ENCODE peak calls at places on chromosomes 16 and 17, in eight cellular contexts. One of them, this sample, is unnamed.

GRCh38 chr16:84874004-84874435 is 54.2 kb downstream of the CRISPLD2 start:
- DNase-seq in PC-9: no peak
- DNase-seq in neural progenitor cell: no peak
- DNase-seq in OCI-LY7: peak; percentile 55
- DNase-seq in IMR-90: no peak
- DNase-seq in SK-N-SH: peak; percentile 57
- DNase-seq in GM23338: no peak
- DNase-seq in mammary epithelial cell: no peak
- DNase-seq in this sample: no peak

GRCh38 chr17:55549140-55549539 is 37.9 kb upstream of the SMIM36 start:
- DNase-seq in PC-9: no peak
- DNase-seq in neural progenitor cell: peak; percentile 56
- DNase-seq in OCI-LY7: peak; percentile 33
- DNase-seq in IMR-90: no peak
- DNase-seq in SK-N-SH: no peak
- DNase-seq in GM23338: peak; percentile 69
- DNase-seq in mammary epithelial cell: no peak
- DNase-seq in this sample: no peak

GRCh38 chr16:48963901-48964615 is 317.6 kb downstream of the CBLN1 start:
- DNase-seq in PC-9: no peak
- DNase-seq in neural progenitor cell: no peak
- DNase-seq in OCI-LY7: no peak
- DNase-seq in IMR-90: peak; percentile 93
- DNase-seq in SK-N-SH: no peak
- DNase-seq in GM23338: no peak
- DNase-seq in mammary epithelial cell: peak; percentile 89
- DNase-seq in this sample: peak; percentile 73

GRCh38 chr17:62898239-62898864 is 67.7 kb upstream of the TANC2 start:
- DNase-seq in PC-9: no peak
- DNase-seq in neural progenitor cell: no peak
- DNase-seq in OCI-LY7: no peak
- DNase-seq in IMR-90: no peak
- DNase-seq in SK-N-SH: peak; percentile 67
- DNase-seq in GM23338: no peak
- DNase-seq in mammary epithelial cell: no peak
- DNase-seq in this sample: peak; percentile 35

GRCh38 chr16:60553316-60553801 is 1482.9 kb downstream of the CDH8 start:
- DNase-seq in PC-9: no peak
- DNase-seq in neural progenitor cell: peak; percentile 77
- DNase-seq in OCI-LY7: no peak
- DNase-seq in IMR-90: no peak
- DNase-seq in SK-N-SH: no peak
- DNase-seq in GM23338: peak; percentile 31
- DNase-seq in mammary epithelial cell: no peak
- DNase-seq in this sample: no peak

GRCh38 chr17:488993-489757 is 136.6 kb upstream of the RPH3AL start:
- DNase-seq in PC-9: peak; percentile 5
- DNase-seq in neural progenitor cell: peak; percentile 37
- DNase-seq in OCI-LY7: peak; percentile 41
- DNase-seq in IMR-90: peak; percentile 20
- DNase-seq in SK-N-SH: peak; percentile 67
- DNase-seq in GM23338: peak; percentile 54
- DNase-seq in mammary epithelial cell: peak; percentile 26
- DNase-seq in this sample: no peak

GRCh38 chr17:72913315-72913714 is 179.2 kb downstream of the SLC39A11 start:
- DNase-seq in PC-9: no peak
- DNase-seq in neural progenitor cell: no peak
- DNase-seq in OCI-LY7: no peak
- DNase-seq in IMR-90: no peak
- DNase-seq in SK-N-SH: no peak
- DNase-seq in GM23338: no peak
- DNase-seq in mammary epithelial cell: no peak
- DNase-seq in this sample: no peak

GRCh38 chr17:75619506-75620431 is 13.5 kb upstream of the SMIM5 start:
- DNase-seq in PC-9: no peak
- DNase-seq in neural progenitor cell: peak; percentile 80
- DNase-seq in OCI-LY7: peak; percentile 33
- DNase-seq in IMR-90: peak; percentile 23
- DNase-seq in SK-N-SH: peak; percentile 89
- DNase-seq in GM23338: peak; percentile 92
- DNase-seq in mammary epithelial cell: no peak
- DNase-seq in this sample: no peak

GRCh38 chr17:10600551-10600950 is 51.1 kb upstream of the MYH2 start:
- DNase-seq in PC-9: no peak
- DNase-seq in neural progenitor cell: no peak
- DNase-seq in OCI-LY7: no peak
- DNase-seq in IMR-90: peak; percentile 45
- DNase-seq in SK-N-SH: no peak
- DNase-seq in GM23338: no peak
- DNase-seq in mammary epithelial cell: no peak
- DNase-seq in this sample: no peak

GRCh38 chr17:60586288-60586974 is 13.6 kb upstream of the PPM1D start:
- DNase-seq in PC-9: no peak
- DNase-seq in neural progenitor cell: peak; percentile 54
- DNase-seq in OCI-LY7: peak; percentile 10
- DNase-seq in IMR-90: peak; percentile 13
- DNase-seq in SK-N-SH: no peak
- DNase-seq in GM23338: peak; percentile 68
- DNase-seq in mammary epithelial cell: no peak
- DNase-seq in this sample: peak; percentile 40

GRCh38 chr16:20866792-20867191 is 33.4 kb downstream of the DCUN1D3 start:
- DNase-seq in PC-9: no peak
- DNase-seq in neural progenitor cell: no peak
- DNase-seq in OCI-LY7: no peak
- DNase-seq in IMR-90: no peak
- DNase-seq in SK-N-SH: no peak
- DNase-seq in GM23338: no peak
- DNase-seq in mammary epithelial cell: no peak
- DNase-seq in this sample: no peak

GRCh38 chr16:4316732-4317461 is 1.0 kb downstream of the GLIS2 start:
- DNase-seq in PC-9: peak; percentile 98
- DNase-seq in neural progenitor cell: no peak
- DNase-seq in OCI-LY7: no peak
- DNase-seq in IMR-90: no peak
- DNase-seq in SK-N-SH: peak; percentile 74
- DNase-seq in GM23338: no peak
- DNase-seq in mammary epithelial cell: peak; percentile 51
- DNase-seq in this sample: peak; percentile 56

GRCh38 chr17:77736207-77736600 is 222.3 kb upstream of the TNRC6C start:
- DNase-seq in PC-9: no peak
- DNase-seq in neural progenitor cell: peak; percentile 38
- DNase-seq in OCI-LY7: no peak
- DNase-seq in IMR-90: no peak
- DNase-seq in SK-N-SH: no peak
- DNase-seq in GM23338: peak; percentile 29
- DNase-seq in mammary epithelial cell: no peak
- DNase-seq in this sample: no peak

GRCh38 chr17:49194297-49194607 is 16.1 kb downstream of the GNGT2 start:
- DNase-seq in PC-9: no peak
- DNase-seq in neural progenitor cell: no peak
- DNase-seq in OCI-LY7: no peak
- DNase-seq in IMR-90: no peak
- DNase-seq in SK-N-SH: no peak
- DNase-seq in GM23338: no peak
- DNase-seq in mammary epithelial cell: no peak
- DNase-seq in this sample: no peak

GRCh38 chr16:79316004-79316458 is 284.5 kb downstream of the MAF start:
- DNase-seq in PC-9: no peak
- DNase-seq in neural progenitor cell: no peak
- DNase-seq in OCI-LY7: no peak
- DNase-seq in IMR-90: no peak
- DNase-seq in SK-N-SH: no peak
- DNase-seq in GM23338: no peak
- DNase-seq in mammary epithelial cell: no peak
- DNase-seq in this sample: no peak

GRCh38 chr16:73215482-73216377 is 167.8 kb upstream of the ZFHX3 start:
- DNase-seq in PC-9: no peak
- DNase-seq in neural progenitor cell: no peak
- DNase-seq in OCI-LY7: no peak
- DNase-seq in IMR-90: peak; percentile 83
- DNase-seq in SK-N-SH: no peak
- DNase-seq in GM23338: no peak
- DNase-seq in mammary epithelial cell: no peak
- DNase-seq in this sample: no peak

GRCh38 chr16:10039220-10040096 is 142.8 kb downstream of the GRIN2A start:
- DNase-seq in PC-9: no peak
- DNase-seq in neural progenitor cell: peak; percentile 78
- DNase-seq in OCI-LY7: no peak
- DNase-seq in IMR-90: no peak
- DNase-seq in SK-N-SH: peak; percentile 77
- DNase-seq in GM23338: peak; percentile 75
- DNase-seq in mammary epithelial cell: no peak
- DNase-seq in this sample: peak; percentile 35

GRCh38 chr17:46928472-46929261 is 5.7 kb downstream of the GOSR2 start:
- DNase-seq in PC-9: no peak
- DNase-seq in neural progenitor cell: no peak
- DNase-seq in OCI-LY7: no peak
- DNase-seq in IMR-90: no peak
- DNase-seq in SK-N-SH: no peak
- DNase-seq in GM23338: no peak
- DNase-seq in mammary epithelial cell: no peak
- DNase-seq in this sample: no peak

DNA sequence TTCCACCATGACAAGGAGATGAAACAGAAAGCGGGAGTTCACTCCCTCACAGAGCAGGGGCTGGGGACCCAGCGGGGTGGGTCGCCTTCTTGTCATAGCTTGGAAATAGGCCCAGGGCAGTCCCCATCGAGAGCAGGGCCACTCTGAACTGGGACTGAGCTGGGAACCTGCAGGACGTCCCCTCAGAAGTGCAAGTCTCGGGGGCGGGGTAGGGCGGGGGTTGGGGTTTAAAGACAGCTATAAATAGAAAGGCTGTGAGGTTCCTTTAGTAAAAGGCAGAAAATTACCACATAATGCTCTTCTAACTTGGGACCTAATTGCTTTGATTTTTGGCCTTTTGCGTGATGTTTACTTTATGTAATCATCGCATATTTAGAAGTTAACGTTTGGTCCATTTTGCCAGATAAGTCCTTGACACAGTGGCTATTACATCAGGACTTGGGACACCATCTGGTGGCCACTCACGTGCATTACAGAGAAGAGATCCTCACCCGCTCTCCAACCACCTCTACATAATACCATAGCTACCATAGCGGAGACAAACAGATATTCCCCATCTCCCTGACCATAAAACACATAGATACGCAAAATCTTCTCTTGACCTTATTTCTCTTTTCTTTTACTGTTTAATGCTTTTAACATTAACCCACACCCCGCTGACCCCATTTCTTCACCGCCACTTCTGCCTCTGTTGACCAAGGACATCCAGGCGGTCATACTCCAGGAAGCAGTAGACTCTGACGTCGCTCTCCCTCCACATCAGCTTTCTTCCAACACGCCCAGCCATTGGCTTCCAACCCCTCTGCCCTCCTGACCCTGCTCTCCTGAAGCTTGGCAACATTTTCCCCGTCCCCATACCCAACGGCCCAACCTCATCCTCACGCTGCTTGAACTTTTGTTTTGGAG is 27.5 kb upstream of the PIK3R6 start:
- DNase-seq in PC-9: peak; percentile 44
- DNase-seq in neural progenitor cell: peak; percentile 75
- DNase-seq in OCI-LY7: peak; percentile 68
- DNase-seq in IMR-90: peak; percentile 59
- DNase-seq in SK-N-SH: peak; percentile 73
- DNase-seq in GM23338: peak; percentile 79
- DNase-seq in mammary epithelial cell: peak; percentile 55
- DNase-seq in this sample: peak; percentile 85
- H3K4me3 ChIP-seq in PC-9: no peak overlapping the region
- H3K4me3 ChIP-seq in neural progenitor cell: peak overlapping the region; percentile 19
- H3K4me3 ChIP-seq in OCI-LY7: no peak overlapping the region
- H3K4me3 ChIP-seq in IMR-90: no peak overlapping the region
- H3K4me3 ChIP-seq in SK-N-SH: peak overlapping the region; percentile 17
- H3K4me3 ChIP-seq in GM23338: peak overlapping the region; percentile 57
- H3K4me3 ChIP-seq in mammary epithelial cell: no peak overlapping the region
- H3K4me3 ChIP-seq in this sample: no peak overlapping the region

DNA sequence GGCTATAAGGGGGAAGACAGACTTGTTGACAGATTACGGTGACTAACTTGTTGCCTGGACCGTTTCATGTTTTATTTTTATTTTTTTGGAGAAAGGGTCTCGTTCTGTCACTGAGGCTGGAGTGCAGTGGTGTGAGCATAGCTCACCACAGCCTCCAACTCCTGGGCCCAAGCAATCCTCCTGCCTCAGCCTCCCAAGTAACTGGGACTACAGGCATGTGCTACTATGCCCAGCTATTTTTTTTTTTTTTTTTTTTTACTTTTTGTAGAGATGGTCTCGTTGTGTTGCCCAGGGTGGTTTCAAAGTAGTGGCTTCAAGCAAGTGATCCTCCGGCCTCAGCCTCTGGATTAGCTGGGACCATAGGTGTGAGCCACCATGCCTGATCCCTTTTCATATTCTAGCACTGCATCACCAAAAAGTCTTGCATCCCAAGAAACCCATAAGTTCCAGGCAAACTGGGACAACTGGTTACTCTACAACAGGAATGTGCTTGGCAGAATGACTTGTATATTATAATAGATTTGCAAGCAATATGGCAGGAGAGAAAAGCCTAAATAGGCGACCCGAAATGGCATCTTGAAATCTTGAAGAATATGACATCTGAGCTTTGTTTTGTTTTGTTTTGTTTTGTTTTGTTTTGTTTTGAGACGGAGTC is 2.2 kb upstream of the WDR59 start:
- DNase-seq in PC-9: no peak
- DNase-seq in neural progenitor cell: no peak
- DNase-seq in OCI-LY7: no peak
- DNase-seq in IMR-90: no peak
- DNase-seq in SK-N-SH: no peak
- DNase-seq in GM23338: no peak
- DNase-seq in mammary epithelial cell: no peak
- DNase-seq in this sample: no peak
- H3K4me1 ChIP-seq in PC-9: peaks cover 8% of the 10 kb centered on the region
- H3K4me1 ChIP-seq in neural progenitor cell: peaks cover 7% of the 10 kb centered on the region
- H3K4me1 ChIP-seq in OCI-LY7: no peaks in the 10 kb centered on the region
- H3K4me1 ChIP-seq in IMR-90: peaks cover 1% of the 10 kb centered on the region
- H3K4me1 ChIP-seq in SK-N-SH: no peaks in the 10 kb centered on the region
- H3K4me1 ChIP-seq in GM23338: peaks cover 8% of the 10 kb centered on the region
- H3K4me1 ChIP-seq in mammary epithelial cell: no peaks in the 10 kb centered on the region
- H3K4me1 ChIP-seq in this sample: no peaks in the 10 kb centered on the region

DNA sequence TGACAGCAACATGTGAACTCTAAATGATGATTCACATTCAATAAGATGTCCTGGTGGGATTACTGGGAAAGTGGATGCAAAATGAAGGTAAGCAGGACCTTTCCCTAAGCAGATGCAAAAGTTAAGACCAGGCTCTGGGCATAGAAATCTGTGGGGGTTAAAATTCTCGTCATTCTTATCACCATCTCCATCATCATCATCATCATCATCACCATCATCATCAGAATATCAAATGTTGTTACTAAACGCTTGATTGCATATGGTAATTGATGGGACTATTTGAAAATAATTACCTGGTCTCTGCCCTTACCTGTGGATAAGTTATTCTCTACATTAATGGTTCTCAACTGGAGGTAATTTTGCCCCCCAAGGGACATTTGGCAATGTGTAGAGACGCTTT is 41.9 kb upstream of the TMEM132E start:
- DNase-seq in PC-9: no peak
- DNase-seq in neural progenitor cell: no peak
- DNase-seq in OCI-LY7: no peak
- DNase-seq in IMR-90: no peak
- DNase-seq in SK-N-SH: no peak
- DNase-seq in GM23338: no peak
- DNase-seq in mammary epithelial cell: no peak
- DNase-seq in this sample: no peak
- H2AFZ ChIP-seq in PC-9: no peak overlapping the region
- H2AFZ ChIP-seq in neural progenitor cell: no peak overlapping the region
- H2AFZ ChIP-seq in OCI-LY7: no peak overlapping the region
- H2AFZ ChIP-seq in IMR-90: no peak overlapping the region
- H2AFZ ChIP-seq in SK-N-SH: no peak overlapping the region
- H2AFZ ChIP-seq in GM23338: no peak overlapping the region
- H2AFZ ChIP-seq in mammary epithelial cell: no peak overlapping the region
- H2AFZ ChIP-seq in this sample: no peak overlapping the region

GRCh38 chr16:66370786-66371684 is 4.5 kb downstream of the CDH5 start:
- DNase-seq in PC-9: peak; percentile 54
- DNase-seq in neural progenitor cell: no peak
- DNase-seq in OCI-LY7: no peak
- DNase-seq in IMR-90: no peak
- DNase-seq in SK-N-SH: no peak
- DNase-seq in GM23338: no peak
- DNase-seq in mammary epithelial cell: no peak
- DNase-seq in this sample: no peak
- H3K4me3 ChIP-seq in PC-9: no peak overlapping the region
- H3K4me3 ChIP-seq in neural progenitor cell: no peak overlapping the region
- H3K4me3 ChIP-seq in OCI-LY7: no peak overlapping the region
- H3K4me3 ChIP-seq in IMR-90: no peak overlapping the region
- H3K4me3 ChIP-seq in SK-N-SH: no peak overlapping the region
- H3K4me3 ChIP-seq in GM23338: no peak overlapping the region
- H3K4me3 ChIP-seq in mammary epithelial cell: no peak overlapping the region
- H3K4me3 ChIP-seq in this sample: no peak overlapping the region

This sample was measured in hepatocyte.